ENCODE peak calls at places on chromosomes 13 and 19, in six cellular contexts. T is GM12865; O is HS-27A; U is lower lobe of right lung; B is activated CD8-positive, alpha-beta memory T cell treated with anti-CD3 and anti-CD28 coated beads for 1 hour; H is LoVo. K is an unnamed sample.

GRCh38 chr19:52297601-52298358 is 811 bp downstream of the ZNF480 start:
- DNase-seq in T (no peak), O (no peak), U (no peak), B (no peak), H (no peak), K (no peak)

GRCh38 chr13:25574437-25575426 is 203.0 kb downstream of the ATP8A2 start:
- DNase-seq in T (peak), O (peak), U (peak), B (peak), H (peak), K (peak)

GRCh38 chr13:64934569-64935362 is 2295.4 kb downstream of the PCDH9 start:
- DNase-seq in T (no peak), O (no peak), U (no peak), B (no peak), H (no peak), K (no peak)

GRCh38 chr13:45219123-45219891 is 18.5 kb upstream of the KCTD4 start:
- DNase-seq in T (no peak), O (no peak), U (no peak), B (no peak), H (peak), K (no peak)

GRCh38 chr19:13428352-13428751 is 77.9 kb downstream of the CACNA1A start:
- DNase-seq in T (peak), O (no peak), U (no peak), B (no peak), H (no peak), K (peak)

GRCh38 chr13:24050292-24050711 is 110.2 kb upstream of the SPATA13 start:
- DNase-seq in T (no peak), O (peak), U (peak), B (no peak), H (no peak), K (no peak)

GRCh38 chr13:60001892-60002291 is 161.8 kb downstream of the DIAPH3 start:
- DNase-seq in T (no peak), O (no peak), U (no peak), B (no peak), H (no peak), K (no peak)

GRCh38 chr13:54627973-54628372 is 1599.4 kb downstream of the OLFM4 start:
- DNase-seq in T (no peak), O (no peak), U (no peak), B (no peak), H (no peak), K (no peak)

GRCh38 chr19:8025321-8025720 is 19.9 kb upstream of the ELAVL1 start:
- DNase-seq in T (no peak), O (no peak), U (no peak), B (no peak), H (no peak), K (no peak)

GRCh38 chr19:18514800-18515682 is 6.8 kb downstream of the ELL start:
- DNase-seq in T (no peak), O (no peak), U (peak), B (no peak), H (no peak), K (no peak)

GRCh38 chr13:110317093-110317492 is 10.0 kb downstream of the COL4A2 start:
- DNase-seq in T (no peak), O (no peak), U (no peak), B (no peak), H (no peak), K (no peak)

GRCh38 chr13:29624997-29625396 is 29.5 kb upstream of the SLC7A1 start:
- DNase-seq in T (no peak), O (no peak), U (no peak), B (no peak), H (no peak), K (no peak)

GRCh38 chr19:1089891-1090290 is 5.3 kb downstream of the POLR2E start:
- DNase-seq in T (no peak), O (no peak), U (no peak), B (no peak), H (no peak), K (no peak)

GRCh38 chr19:39223703-39224279 is 19.7 kb upstream of the SYCN start:
- DNase-seq in T (no peak), O (no peak), U (no peak), B (no peak), H (no peak), K (peak)

GRCh38 chr19:20179946-20180345 is 12.9 kb downstream of the ZNF486 start:
- DNase-seq in T (no peak), O (no peak), U (no peak), B (no peak), H (no peak), K (no peak)

GRCh38 chr13:99303863-99304521 is 3.2 kb downstream of the GPR183 start:
- DNase-seq in T (peak), O (no peak), U (no peak), B (no peak), H (no peak), K (no peak)

GRCh38 chr19:35269425-35270117 is 809 bp downstream of the USF2 start:
- DNase-seq in T (peak), O (peak), U (peak), B (peak), H (peak), K (peak)

GRCh38 chr13:65260938-65261880 is 1968.9 kb downstream of the PCDH9 start:
- DNase-seq in T (no peak), O (no peak), U (no peak), B (no peak), H (no peak), K (no peak)

GRCh38 chr19:55086730-55087541 is 11.3 kb downstream of the EPS8L1 start:
- DNase-seq in T (peak), O (no peak), U (peak), B (peak), H (no peak), K (peak)

GRCh38 chr19:44072543-44073401 is 813 bp downstream of the ZNF284 start:
- DNase-seq in T (no peak), O (no peak), U (no peak), B (no peak), H (no peak), K (peak)

GRCh38 chr19:39498262-39499081 is at the start of gene DLL3:
- DNase-seq in T (no peak), O (no peak), U (no peak), B (no peak), H (no peak), K (peak)

GRCh38 chr19:34962945-34963530 is 991 bp downstream of the ZNF792 start:
- DNase-seq in T (no peak), O (no peak), U (no peak), B (no peak), H (no peak), K (no peak)

GRCh38 chr19:3284759-3285646 is 60.5 kb downstream of the CELF5 start:
- DNase-seq in T (peak), O (no peak), U (peak), B (peak), H (peak), K (peak)

GRCh38 chr19:13951799-13952153 is 533 bp upstream of the DCAF15 start:
- DNase-seq in T (no peak), O (no peak), U (no peak), B (no peak), H (no peak), K (no peak)

GRCh38 chr13:49791214-49791752 is 1.2 kb downstream of the KPNA3 start:
- DNase-seq in T (peak), O (no peak), U (no peak), B (no peak), H (peak), K (peak)

GRCh38 chr13:79485014-79485441 is 4.1 kb downstream of the NDFIP2 start:
- DNase-seq in T (no peak), O (no peak), U (no peak), B (no peak), H (peak), K (no peak)

K was measured in GM23338.